ENCODE peak calls at places on chromosomes 1 and 21, in six cellular contexts. One of them, this sample, is unnamed.
A peak's percentile ranks its signal among the peaks of the same experiment; 100 is the strongest.

GRCh38 chr1:121517586-121518230 is 332.9 kb downstream of the SRGAP2C start:
- DNase-seq in foreskin fibroblast: no peak
- DNase-seq in HFFc6: no peak
- DNase-seq in cardiac muscle cell: no peak
- DNase-seq in GM13976: no peak
- DNase-seq in pancreas: no peak
- DNase-seq in this sample: no peak

GRCh38 chr1:59061876-59062275 is 235.0 kb upstream of the FGGY start:
- DNase-seq in foreskin fibroblast: peak; percentile 83
- DNase-seq in HFFc6: peak; percentile 94
- DNase-seq in cardiac muscle cell: peak; percentile 98
- DNase-seq in GM13976: no peak
- DNase-seq in pancreas: no peak
- DNase-seq in this sample: peak; percentile 53

GRCh38 chr21:25639922-25640670 is 1.0 kb downstream of the JAM2 start:
- DNase-seq in foreskin fibroblast: no peak
- DNase-seq in HFFc6: no peak
- DNase-seq in cardiac muscle cell: no peak
- DNase-seq in GM13976: peak; percentile 58
- DNase-seq in pancreas: no peak
- DNase-seq in this sample: no peak

GRCh38 chr1:52424757-52425265 is 20.4 kb downstream of the PRPF38A start:
- DNase-seq in foreskin fibroblast: no peak
- DNase-seq in HFFc6: no peak
- DNase-seq in cardiac muscle cell: peak; percentile 9
- DNase-seq in GM13976: no peak
- DNase-seq in pancreas: no peak
- DNase-seq in this sample: no peak

GRCh38 chr1:16615253-16616252 is 2.2 kb upstream of the NBPF1 start:
- DNase-seq in foreskin fibroblast: no peak
- DNase-seq in HFFc6: no peak
- DNase-seq in cardiac muscle cell: no peak
- DNase-seq in GM13976: no peak
- DNase-seq in pancreas: peak; percentile 58
- DNase-seq in this sample: no peak

GRCh38 chr1:169526998-169527397 is 41.3 kb upstream of the SLC19A2 start:
- DNase-seq in foreskin fibroblast: no peak
- DNase-seq in HFFc6: no peak
- DNase-seq in cardiac muscle cell: no peak
- DNase-seq in GM13976: no peak
- DNase-seq in pancreas: no peak
- DNase-seq in this sample: no peak

GRCh38 chr1:15352122-15352957 is 57.3 kb upstream of the EFHD2 start:
- DNase-seq in foreskin fibroblast: peak; percentile 82
- DNase-seq in HFFc6: peak; percentile 73
- DNase-seq in cardiac muscle cell: peak; percentile 62
- DNase-seq in GM13976: no peak
- DNase-seq in pancreas: no peak
- DNase-seq in this sample: peak; percentile 93

GRCh38 chr1:1510912-1511532 is 940 bp upstream of the ATAD3A start:
- DNase-seq in foreskin fibroblast: no peak
- DNase-seq in HFFc6: no peak
- DNase-seq in cardiac muscle cell: peak; percentile 5
- DNase-seq in GM13976: no peak
- DNase-seq in pancreas: no peak
- DNase-seq in this sample: peak; percentile 29

GRCh38 chr1:228416217-228416971 is at the start of gene TRIM17:
- DNase-seq in foreskin fibroblast: no peak
- DNase-seq in HFFc6: no peak
- DNase-seq in cardiac muscle cell: peak; percentile 44
- DNase-seq in GM13976: peak; percentile 66
- DNase-seq in pancreas: peak; percentile 78
- DNase-seq in this sample: no peak

GRCh38 chr1:201585901-201586300 is 47.0 kb downstream of the NAV1 start:
- DNase-seq in foreskin fibroblast: no peak
- DNase-seq in HFFc6: no peak
- DNase-seq in cardiac muscle cell: no peak
- DNase-seq in GM13976: no peak
- DNase-seq in pancreas: no peak
- DNase-seq in this sample: no peak

GRCh38 chr21:43611598-43612369 is 47.5 kb downstream of the HSF2BP start:
- DNase-seq in foreskin fibroblast: peak; percentile 27
- DNase-seq in HFFc6: no peak
- DNase-seq in cardiac muscle cell: peak; percentile 76
- DNase-seq in GM13976: peak; percentile 75
- DNase-seq in pancreas: peak; percentile 73
- DNase-seq in this sample: no peak

GRCh38 chr1:109467301-109467777 is 993 bp downstream of the SYPL2 start:
- DNase-seq in foreskin fibroblast: no peak
- DNase-seq in HFFc6: no peak
- DNase-seq in cardiac muscle cell: no peak
- DNase-seq in GM13976: peak; percentile 38
- DNase-seq in pancreas: no peak
- DNase-seq in this sample: no peak

GRCh38 chr1:15283500-15283899 is 36.5 kb downstream of the FHAD1 start:
- DNase-seq in foreskin fibroblast: no peak
- DNase-seq in HFFc6: peak; percentile 21
- DNase-seq in cardiac muscle cell: no peak
- DNase-seq in GM13976: no peak
- DNase-seq in pancreas: no peak
- DNase-seq in this sample: peak; percentile 91

GRCh38 chr1:66250075-66250474 is 283.9 kb upstream of the SGIP1 start:
- DNase-seq in foreskin fibroblast: no peak
- DNase-seq in HFFc6: no peak
- DNase-seq in cardiac muscle cell: no peak
- DNase-seq in GM13976: no peak
- DNase-seq in pancreas: no peak
- DNase-seq in this sample: no peak

GRCh38 chr1:245363821-245364220 is 209.0 kb downstream of the KIF26B start:
- DNase-seq in foreskin fibroblast: no peak
- DNase-seq in HFFc6: no peak
- DNase-seq in cardiac muscle cell: no peak
- DNase-seq in GM13976: no peak
- DNase-seq in pancreas: no peak
- DNase-seq in this sample: no peak

GRCh38 chr1:164561461-164561860 is 2.5 kb downstream of the PBX1 start:
- DNase-seq in foreskin fibroblast: no peak
- DNase-seq in HFFc6: no peak
- DNase-seq in cardiac muscle cell: no peak
- DNase-seq in GM13976: no peak
- DNase-seq in pancreas: no peak
- DNase-seq in this sample: no peak

GRCh38 chr21:45363921-45364463 is 41.0 kb upstream of the COL18A1 start:
- DNase-seq in foreskin fibroblast: peak; percentile 98
- DNase-seq in HFFc6: peak; percentile 99
- DNase-seq in cardiac muscle cell: peak; percentile 99
- DNase-seq in GM13976: peak; percentile 68
- DNase-seq in pancreas: peak; percentile 59
- DNase-seq in this sample: peak; percentile 85

GRCh38 chr1:193311226-193311948 is 125.0 kb upstream of the B3GALT2 start:
- DNase-seq in foreskin fibroblast: no peak
- DNase-seq in HFFc6: no peak
- DNase-seq in cardiac muscle cell: no peak
- DNase-seq in GM13976: no peak
- DNase-seq in pancreas: no peak
- DNase-seq in this sample: peak; percentile 43

GRCh38 chr1:18217398-18218043 is 109.9 kb downstream of the IGSF21 start:
- DNase-seq in foreskin fibroblast: no peak
- DNase-seq in HFFc6: peak; percentile 3
- DNase-seq in cardiac muscle cell: peak; percentile 21
- DNase-seq in GM13976: peak; percentile 47
- DNase-seq in pancreas: no peak
- DNase-seq in this sample: no peak

GRCh38 chr1:222618001-222618879 is at the start of gene MIA3:
- DNase-seq in foreskin fibroblast: peak; percentile 22
- DNase-seq in HFFc6: no peak
- DNase-seq in cardiac muscle cell: peak; percentile 18
- DNase-seq in GM13976: peak; percentile 95
- DNase-seq in pancreas: peak; percentile 95
- DNase-seq in this sample: no peak

GRCh38 chr1:55143686-55144085 is 71.5 kb downstream of the USP24 start:
- DNase-seq in foreskin fibroblast: no peak
- DNase-seq in HFFc6: no peak
- DNase-seq in cardiac muscle cell: no peak
- DNase-seq in GM13976: no peak
- DNase-seq in pancreas: no peak
- DNase-seq in this sample: no peak
- TF ChIP-seq CTCF in foreskin fibroblast: no peak
- TF ChIP-seq CTCF in HFFc6: peak; percentile 16
- TF ChIP-seq CTCF in cardiac muscle cell: no peak
- TF ChIP-seq CTCF in GM13976: no peak
- TF ChIP-seq CTCF in pancreas: no peak
- TF ChIP-seq CTCF in this sample: peak; percentile 20

GRCh38 chr1:91278754-91279153 is 125.9 kb downstream of the HFM1 start:
- DNase-seq in foreskin fibroblast: no peak
- DNase-seq in HFFc6: peak; percentile 8
- DNase-seq in cardiac muscle cell: peak; percentile 50
- DNase-seq in GM13976: no peak
- DNase-seq in pancreas: no peak
- DNase-seq in this sample: no peak
- TF ChIP-seq CTCF in foreskin fibroblast: peak; percentile 13
- TF ChIP-seq CTCF in HFFc6: peak; percentile 67
- TF ChIP-seq CTCF in cardiac muscle cell: peak; percentile 27
- TF ChIP-seq CTCF in GM13976: no peak
- TF ChIP-seq CTCF in pancreas: peak; percentile 13
- TF ChIP-seq CTCF in this sample: peak; percentile 57

DNA sequence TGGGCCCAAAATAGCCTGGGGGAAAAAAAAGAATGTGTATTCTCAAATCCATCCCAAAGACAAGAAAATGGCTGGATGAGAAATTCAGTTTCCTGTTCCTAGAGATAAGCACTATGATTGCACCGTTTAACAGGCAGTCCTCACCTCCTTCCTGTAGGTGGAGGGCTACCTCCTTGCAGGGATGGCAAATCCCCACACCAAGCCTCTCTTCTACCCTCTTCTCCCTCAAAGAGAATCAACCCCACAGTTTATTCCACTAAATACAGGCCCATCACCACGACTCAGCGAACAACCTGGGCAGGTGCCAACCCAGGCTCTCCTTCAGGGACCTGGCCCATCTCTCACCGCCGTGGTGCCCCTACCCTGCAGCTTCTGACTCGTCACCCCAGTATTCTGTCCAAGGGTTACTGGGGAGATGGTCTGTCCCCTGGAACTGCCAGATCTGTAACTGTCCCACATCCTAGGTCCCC is 3.4 kb upstream of the CHD5 start:
- DNase-seq in foreskin fibroblast: no peak
- DNase-seq in HFFc6: peak; percentile 25
- DNase-seq in cardiac muscle cell: no peak
- DNase-seq in GM13976: no peak
- DNase-seq in pancreas: peak; percentile 49
- DNase-seq in this sample: no peak
- TF ChIP-seq CTCF in foreskin fibroblast: no peak
- TF ChIP-seq CTCF in HFFc6: no peak
- TF ChIP-seq CTCF in cardiac muscle cell: peak; percentile 8
- TF ChIP-seq CTCF in GM13976: no peak
- TF ChIP-seq CTCF in pancreas: no peak
- TF ChIP-seq CTCF in this sample: peak; percentile 48

GRCh38 chr1:22665752-22666151 is 12.7 kb downstream of the C1QB start:
- DNase-seq in foreskin fibroblast: peak; percentile 16
- DNase-seq in HFFc6: peak; percentile 26
- DNase-seq in cardiac muscle cell: peak; percentile 41
- DNase-seq in GM13976: no peak
- DNase-seq in pancreas: no peak
- DNase-seq in this sample: no peak
- TF ChIP-seq CTCF in foreskin fibroblast: peak; percentile 56
- TF ChIP-seq CTCF in HFFc6: peak; percentile 77
- TF ChIP-seq CTCF in cardiac muscle cell: peak; percentile 57
- TF ChIP-seq CTCF in GM13976: no peak
- TF ChIP-seq CTCF in pancreas: no peak
- TF ChIP-seq CTCF in this sample: peak; percentile 61

GRCh38 chr1:190119683-190120082 is 358.0 kb downstream of the BRINP3 start:
- DNase-seq in foreskin fibroblast: no peak
- DNase-seq in HFFc6: no peak
- DNase-seq in cardiac muscle cell: no peak
- DNase-seq in GM13976: no peak
- DNase-seq in pancreas: no peak
- DNase-seq in this sample: no peak

GRCh38 chr1:190129367-190129766 is 348.3 kb downstream of the BRINP3 start:
- DNase-seq in foreskin fibroblast: no peak
- DNase-seq in HFFc6: no peak
- DNase-seq in cardiac muscle cell: no peak
- DNase-seq in GM13976: no peak
- DNase-seq in pancreas: no peak
- DNase-seq in this sample: no peak

GRCh38 chr1:190126728-190127127 is 350.9 kb downstream of the BRINP3 start:
- DNase-seq in foreskin fibroblast: no peak
- DNase-seq in HFFc6: no peak
- DNase-seq in cardiac muscle cell: no peak
- DNase-seq in GM13976: no peak
- DNase-seq in pancreas: no peak
- DNase-seq in this sample: no peak

DNA sequence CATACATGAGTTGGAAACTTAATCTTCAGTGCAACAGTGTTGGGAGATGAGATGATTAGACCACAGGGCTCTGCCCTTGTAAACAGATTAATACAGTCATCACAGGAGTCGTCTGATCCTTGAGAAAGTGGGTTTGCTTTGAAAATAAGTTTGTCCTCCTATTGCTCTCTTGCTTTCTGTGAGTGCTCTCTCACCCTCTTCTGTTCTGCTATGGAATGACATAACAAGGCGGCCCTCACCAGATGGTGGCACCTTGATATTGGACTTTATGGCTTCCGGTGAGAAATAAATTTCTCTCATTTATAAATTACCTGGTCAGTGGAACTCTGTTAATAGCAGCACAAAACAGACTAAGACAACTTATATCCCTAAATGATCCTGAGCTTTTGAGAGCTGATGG is 353.6 kb downstream of the BRINP3 start:
- DNase-seq in foreskin fibroblast: no peak
- DNase-seq in HFFc6: no peak
- DNase-seq in cardiac muscle cell: no peak
- DNase-seq in GM13976: no peak
- DNase-seq in pancreas: no peak
- DNase-seq in this sample: no peak
- TF ChIP-seq CTCF in foreskin fibroblast: no peak
- TF ChIP-seq CTCF in HFFc6: no peak
- TF ChIP-seq CTCF in cardiac muscle cell: no peak
- TF ChIP-seq CTCF in GM13976: no peak
- TF ChIP-seq CTCF in pancreas: no peak
- TF ChIP-seq CTCF in this sample: no peak

GRCh38 chr1:46603858-46604549 is at the start of gene MKNK1:
- DNase-seq in foreskin fibroblast: peak; percentile 90
- DNase-seq in HFFc6: peak; percentile 83
- DNase-seq in cardiac muscle cell: peak; percentile 96
- DNase-seq in GM13976: peak; percentile 100
- DNase-seq in pancreas: peak; percentile 100
- DNase-seq in this sample: peak; percentile 76
- TF ChIP-seq CTCF in foreskin fibroblast: no peak
- TF ChIP-seq CTCF in HFFc6: peak; percentile 57
- TF ChIP-seq CTCF in cardiac muscle cell: peak; percentile 31
- TF ChIP-seq CTCF in GM13976: no peak
- TF ChIP-seq CTCF in pancreas: no peak
- TF ChIP-seq CTCF in this sample: peak; percentile 31

GRCh38 chr1:147665521-147665920 is 4.8 kb downstream of the ACP6 start:
- DNase-seq in foreskin fibroblast: no peak
- DNase-seq in HFFc6: no peak
- DNase-seq in cardiac muscle cell: no peak
- DNase-seq in GM13976: no peak
- DNase-seq in pancreas: no peak
- DNase-seq in this sample: no peak
- TF ChIP-seq CTCF in foreskin fibroblast: no peak
- TF ChIP-seq CTCF in HFFc6: peak; percentile 61
- TF ChIP-seq CTCF in cardiac muscle cell: peak; percentile 25
- TF ChIP-seq CTCF in GM13976: no peak
- TF ChIP-seq CTCF in pancreas: no peak
- TF ChIP-seq CTCF in this sample: peak; percentile 17